ENCODE peak calls at places on chromosomes 4 and X, in five cellular contexts. C is IMR-90, R is body of pancreas, T is GM12878, A is A549. S is an unnamed sample.

GRCh38 chrX:9482408-9482807 is 17.6 kb downstream of the TBL1X start:
- DNase-seq in C (no peak), R (no peak), T (no peak), A (no peak), S (no peak)

GRCh38 chr4:158578476-158578875 is 56.8 kb downstream of the RXFP1 start:
- DNase-seq in C (peak), R (no peak), T (no peak), A (peak), S (no peak)

GRCh38 chr4:189146994-189147929 is 793.4 kb upstream of the FRG1 start:
- DNase-seq in C (no peak), R (no peak), T (no peak), A (peak), S (no peak)

GRCh38 chr4:156677136-156677535 is 294.5 kb downstream of the PDGFC start:
- DNase-seq in C (no peak), R (peak), T (no peak), A (peak), S (no peak)

GRCh38 chr4:158162637-158163036 is 10.2 kb downstream of the GASK1B start:
- DNase-seq in C (peak), R (no peak), T (no peak), A (peak), S (no peak)

GRCh38 chr4:158538176-158538575 is 16.5 kb downstream of the RXFP1 start:
- DNase-seq in C (peak), R (no peak), T (no peak), A (no peak), S (no peak)

GRCh38 chr4:130210871-130211270 is 1114.9 kb downstream of the C4orf33 start:
- DNase-seq in C (no peak), R (no peak), T (no peak), A (peak), S (no peak)

GRCh38 chrX:51837926-51838325 is 55.5 kb upstream of the MAGED1 start:
- DNase-seq in C (peak), R (peak), T (no peak), A (no peak), S (no peak)

GRCh38 chr4:131635191-131635590 is 1513.9 kb upstream of the PCDH10 start:
- DNase-seq in C (no peak), R (no peak), T (no peak), A (peak), S (no peak)

GRCh38 chr4:24799544-24800272 is 4.3 kb downstream of the SOD3 start:
- DNase-seq in C (no peak), R (no peak), T (no peak), A (no peak), S (no peak)

GRCh38 chrX:14607446-14607845 is 78.1 kb downstream of the GLRA2 start:
- DNase-seq in C (no peak), R (no peak), T (no peak), A (no peak), S (no peak)

GRCh38 chrX:135516376-135516775 is 4.1 kb upstream of the INTS6L start:
- DNase-seq in C (no peak), R (no peak), T (no peak), A (peak), S (no peak)

GRCh38 chrX:65750674-65751469 is 83.4 kb downstream of the MSN start:
- DNase-seq in C (no peak), R (no peak), T (peak), A (no peak), S (no peak)

GRCh38 chrX:118534716-118535493 is 39.3 kb downstream of the DOCK11 start:
- DNase-seq in C (no peak), R (no peak), T (no peak), A (no peak), S (no peak)

GRCh38 chrX:115562492-115562872 is 1.5 kb downstream of the PLS3 start:
- DNase-seq in C (peak), R (no peak), T (no peak), A (peak), S (no peak)

GRCh38 chrX:68084765-68085164 is 348.5 kb downstream of the OPHN1 start:
- DNase-seq in C (peak), R (peak), T (no peak), A (no peak), S (no peak)

GRCh38 chrX:153643431-153644351 is 3.3 kb upstream of the DUSP9 start:
- DNase-seq in C (no peak), R (no peak), T (no peak), A (peak), S (no peak)

GRCh38 chr4:52873191-52873590 is 11.1 kb downstream of the RASL11B start:
- DNase-seq in C (no peak), R (peak), T (no peak), A (no peak), S (no peak)

GRCh38 chr4:41935652-41936021 is 408 bp downstream of the TMEM33 start:
- DNase-seq in C (peak), R (peak), T (no peak), A (peak), S (no peak)

GRCh38 chrX:69503835-69504625 is at the start of gene NALF2:
- DNase-seq in C (peak), R (peak), T (no peak), A (peak), S (no peak)

DNA sequence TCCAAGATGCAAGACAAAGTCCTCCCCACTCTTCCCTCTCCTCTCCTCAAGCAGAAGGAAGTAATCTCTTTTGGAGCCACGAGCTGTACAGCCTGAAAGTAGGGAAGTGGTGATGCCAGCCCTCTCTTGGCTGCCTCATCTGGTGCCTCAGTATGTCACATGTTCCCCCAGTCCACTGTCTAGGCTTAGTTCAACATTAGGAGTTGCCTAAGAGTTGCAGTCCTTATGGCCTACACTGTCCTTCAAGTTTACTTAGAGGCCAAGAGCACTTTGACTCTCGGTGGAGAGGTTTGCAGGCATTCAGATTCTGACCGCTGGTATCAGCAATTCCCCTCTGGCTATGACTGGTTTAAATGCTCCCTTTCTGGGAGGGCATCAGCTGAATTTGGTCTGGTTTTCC is 735.6 kb downstream of the GLUD2 start:
- DNase-seq in C (no peak), R (no peak), T (no peak), A (no peak), S (no peak)
- TF ChIP-seq CTCF in C (no peak), R (no peak), T (no peak), A (no peak), S (no peak)

DNA sequence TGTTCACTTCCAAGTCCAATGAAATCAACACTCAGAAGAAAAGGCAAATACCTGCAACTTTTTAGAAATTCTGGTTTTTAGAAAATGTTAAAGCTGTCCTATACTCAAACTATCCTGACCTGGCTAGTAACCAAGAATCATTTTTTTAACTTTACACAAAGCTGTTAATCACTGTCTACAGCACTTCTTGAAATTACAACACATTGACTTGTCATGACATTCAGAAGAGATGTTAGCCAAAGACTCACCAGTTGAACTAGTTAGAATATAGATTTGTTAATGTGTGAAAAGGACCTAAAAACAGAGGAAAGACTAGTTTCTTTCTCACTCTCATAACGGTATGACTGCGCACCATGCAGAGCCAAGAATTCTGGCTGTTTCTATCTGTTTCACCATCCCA is 98.8 kb downstream of the COX18 start:
- DNase-seq in C (no peak), R (no peak), T (no peak), A (no peak), S (no peak)
- H3K27ac ChIP-seq in C (no peak), R (no peak), T (no peak), A (peak), S (no peak)

DNA sequence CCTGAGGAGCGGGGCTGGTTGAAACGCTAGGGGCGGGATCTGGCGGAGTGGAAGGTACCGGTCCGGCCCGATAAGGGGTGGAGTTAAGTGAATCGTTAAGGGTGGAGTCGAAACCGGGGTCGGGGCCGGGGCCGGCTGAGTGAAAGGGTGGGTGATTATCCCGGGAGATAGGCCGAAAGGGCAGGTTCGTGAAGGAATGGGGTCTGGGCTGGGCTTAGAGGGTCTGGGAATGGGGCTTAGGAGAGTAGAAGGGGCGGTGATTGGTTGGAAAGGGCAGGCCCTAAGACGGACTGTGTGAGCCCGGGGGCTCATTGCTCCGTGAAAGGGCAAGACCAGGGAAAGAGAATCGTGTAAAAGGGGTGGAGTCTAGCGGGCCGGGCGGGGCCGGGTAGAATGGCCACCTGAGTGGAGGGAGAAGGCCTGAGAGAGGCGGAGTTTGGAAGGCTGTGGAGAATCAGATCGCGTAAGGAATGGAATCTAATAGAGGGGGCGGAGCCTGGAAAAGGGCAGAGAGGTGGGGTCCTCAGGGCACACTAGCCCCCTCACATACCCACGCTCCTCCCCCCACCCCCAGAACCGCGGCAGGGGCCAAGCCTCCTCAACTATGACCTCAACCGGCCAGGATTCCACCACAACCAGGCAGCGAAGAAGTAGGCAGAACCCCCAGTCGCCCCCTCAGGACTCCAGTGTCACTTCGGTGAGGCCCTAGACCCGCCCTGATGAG is 384 bp downstream of the HDAC6 start:
- DNase-seq in C (peak), R (peak), T (peak), A (peak), S (peak)
- TF ChIP-seq POLR2A in C (peak), R (peak), T (peak), A (peak), S (peak)

GRCh38 chr4:139085141-139085540 is 69.6 kb downstream of the NOCT start:
- DNase-seq in C (peak), R (no peak), T (no peak), A (peak), S (no peak)
- TF ChIP-seq CTCF in C (peak), R (peak), T (peak), A (peak), S (no peak)

GRCh38 chr4:112563431-112564200 is 47.6 kb upstream of the NEUROG2 start:
- DNase-seq in C (no peak), R (no peak), T (no peak), A (no peak), S (no peak)
- H3K27ac ChIP-seq in C (no peak), R (no peak), T (no peak), A (no peak), S (no peak)

DNA sequence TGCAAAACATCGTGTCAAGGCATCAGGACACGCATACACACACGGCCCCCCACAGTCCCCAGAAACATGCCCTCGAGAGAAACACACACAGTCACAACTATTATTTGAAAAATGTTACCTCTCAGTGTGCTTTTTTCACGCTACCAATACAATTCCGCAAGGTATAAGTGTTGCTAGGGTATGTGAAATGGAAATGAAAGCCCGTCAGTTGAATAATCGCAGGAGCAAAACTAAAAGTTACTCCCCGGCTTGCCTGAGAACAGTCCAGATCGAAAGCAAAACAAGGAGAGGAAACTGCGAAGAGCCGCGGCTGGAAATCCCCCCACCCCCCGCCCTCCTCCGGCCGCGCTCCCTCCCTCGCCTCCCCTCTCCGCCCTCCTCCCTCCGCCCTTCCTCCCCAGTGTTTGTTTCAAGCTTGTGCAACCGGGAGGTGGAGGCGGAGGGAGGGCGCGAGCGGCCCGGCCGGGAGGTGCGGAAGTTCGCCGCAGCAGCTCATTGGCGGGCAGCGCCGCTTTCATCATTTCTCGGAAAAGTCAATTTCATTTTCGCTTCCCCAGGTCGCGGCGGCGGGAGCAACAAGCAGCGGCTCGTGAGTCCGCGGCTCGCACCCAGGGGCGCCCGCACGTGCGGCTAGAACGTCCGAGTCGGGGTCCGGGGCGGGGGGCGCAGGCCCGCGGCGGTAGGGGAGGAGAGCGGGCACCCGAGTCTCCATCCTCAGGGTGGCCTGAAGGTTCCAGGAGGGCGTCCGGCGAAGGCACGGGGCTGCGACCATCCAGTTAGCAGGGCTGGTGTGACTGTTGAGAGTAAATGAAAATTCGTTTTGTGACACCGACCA is at the start of gene IRF2:
- DNase-seq in C (peak), R (peak), T (peak), A (peak), S (peak)
- TF ChIP-seq POLR2A in C (peak), R (peak), T (peak), A (no peak), S (peak)

S was measured in esophagus squamous epithelium.